ENCODE peak calls at places on chromosomes 16 and 17, in seven cellular contexts. F, P, K, S, Y, U and E are unnamed samples.
A peak's percentile ranks its signal among the peaks of the same experiment; 100 is the strongest.

GRCh38 chr17:72388765-72389473 is 268.1 kb downstream of the SOX9 start:
- DNase-seq in F (no peak), P (no peak), K (no peak), S (no peak), Y (peak; percentile 57), U (no peak), E (no peak)

GRCh38 chr16:83967838-83968482 is at the start of gene NECAB2:
- DNase-seq in F (peak; percentile 74), P (peak; percentile 15), K (peak; percentile 53), S (peak; percentile 8), Y (no peak), U (no peak), E (no peak)

GRCh38 chr16:21260870-21261791 is 17.0 kb downstream of the CRYM start:
- DNase-seq in F (no peak), P (peak; percentile 37), K (no peak), S (peak; percentile 94), Y (no peak), U (no peak), E (no peak)

GRCh38 chr17:15475620-15476354 is 8.4 kb upstream of the CDRT4 start:
- DNase-seq in F (no peak), P (peak; percentile 28), K (no peak), S (peak; percentile 62), Y (no peak), U (no peak), E (peak; percentile 59)

GRCh38 chr17:66255112-66255511 is 25.9 kb upstream of the APOH start:
- DNase-seq in F (no peak), P (peak; percentile 83), K (peak; percentile 37), S (peak; percentile 83), Y (no peak), U (peak; percentile 72), E (peak; percentile 19)

GRCh38 chr17:72989074-72989610 is 103.3 kb downstream of the SLC39A11 start:
- DNase-seq in F (no peak), P (peak; percentile 27), K (no peak), S (peak; percentile 81), Y (no peak), U (no peak), E (no peak)

GRCh38 chr17:72700226-72700625 is 392.3 kb downstream of the SLC39A11 start:
- DNase-seq in F (no peak), P (no peak), K (no peak), S (no peak), Y (no peak), U (no peak), E (no peak)

GRCh38 chr17:75996665-75997590 is 3.7 kb upstream of the CDK3 start:
- DNase-seq in F (no peak), P (peak; percentile 85), K (no peak), S (peak; percentile 58), Y (no peak), U (peak; percentile 27), E (peak; percentile 95)

GRCh38 chr16:30458561-30459394 is 13.1 kb upstream of the SEPHS2 start:
- DNase-seq in F (no peak), P (no peak), K (no peak), S (no peak), Y (no peak), U (no peak), E (no peak)

GRCh38 chr17:31373150-31374082 is 18.1 kb upstream of the RAB11FIP4 start:
- DNase-seq in F (no peak), P (peak; percentile 70), K (no peak), S (peak; percentile 71), Y (no peak), U (peak; percentile 60), E (peak; percentile 66)

GRCh38 chr17:61926831-61927210 is 961 bp downstream of the INTS2 start:
- DNase-seq in F (no peak), P (peak; percentile 84), K (no peak), S (peak; percentile 61), Y (no peak), U (no peak), E (no peak)

GRCh38 chr16:5031601-5032000 is 2.1 kb downstream of the NAGPA start:
- DNase-seq in F (no peak), P (no peak), K (no peak), S (no peak), Y (no peak), U (no peak), E (no peak)

GRCh38 chr16:4415538-4416199 is 727 bp downstream of the CORO7 start:
- DNase-seq in F (peak; percentile 67), P (no peak), K (no peak), S (no peak), Y (peak; percentile 37), U (peak; percentile 40), E (no peak)

GRCh38 chr17:32621612-32622312 is 135.0 kb downstream of the CDK5R1 start:
- DNase-seq in F (no peak), P (peak; percentile 57), K (peak; percentile 63), S (no peak), Y (peak; percentile 79), U (peak; percentile 92), E (peak; percentile 96)

GRCh38 chr16:81610144-81610842 is 165.7 kb downstream of the CMIP start:
- DNase-seq in F (no peak), P (peak; percentile 79), K (no peak), S (peak; percentile 84), Y (no peak), U (no peak), E (no peak)

GRCh38 chr16:2985893-2986355 is 5.7 kb upstream of the PKMYT1 start:
- DNase-seq in F (no peak), P (no peak), K (no peak), S (no peak), Y (no peak), U (no peak), E (no peak)

GRCh38 chr17:1542316-1542715 is 20.3 kb downstream of the PITPNA start:
- DNase-seq in F (no peak), P (no peak), K (no peak), S (no peak), Y (no peak), U (peak; percentile 57), E (no peak)

GRCh38 chr17:39208136-39208535 is 8.1 kb downstream of the RPL19 start:
- DNase-seq in F (no peak), P (no peak), K (no peak), S (peak; percentile 53), Y (no peak), U (no peak), E (no peak)

GRCh38 chr17:14950216-14950615 is 314.9 kb downstream of the PMP22 start:
- DNase-seq in F (no peak), P (peak; percentile 47), K (no peak), S (peak; percentile 5), Y (no peak), U (peak; percentile 64), E (no peak)

GRCh38 chr16:51095890-51096626 is 55.0 kb downstream of the SALL1 start:
- DNase-seq in F (no peak), P (no peak), K (no peak), S (no peak), Y (no peak), U (no peak), E (no peak)

GRCh38 chr17:68943123-68943811 is 11.9 kb downstream of the ABCA8 start:
- DNase-seq in F (no peak), P (no peak), K (no peak), S (no peak), Y (no peak), U (no peak), E (no peak)

GRCh38 chr16:4350365-4350786 is 745 bp downstream of the PAM16 start:
- DNase-seq in F (no peak), P (no peak), K (no peak), S (no peak), Y (no peak), U (no peak), E (no peak)

GRCh38 chr16:24689128-24689527 is 40.3 kb upstream of the TNRC6A start:
- DNase-seq in F (no peak), P (peak; percentile 76), K (no peak), S (peak; percentile 48), Y (peak; percentile 56), U (peak; percentile 74), E (peak; percentile 36)

GRCh38 chr17:63622571-63623390 is 564 bp downstream of the MAP3K3 start:
- DNase-seq in F (peak; percentile 73), P (peak; percentile 76), K (peak; percentile 59), S (peak; percentile 60), Y (peak; percentile 65), U (peak; percentile 83), E (peak; percentile 65)

GRCh38 chr16:82337355-82337754 is 167.3 kb upstream of the MPHOSPH6 start:
- DNase-seq in F (no peak), P (no peak), K (no peak), S (no peak), Y (no peak), U (peak; percentile 62), E (no peak)

DNA sequence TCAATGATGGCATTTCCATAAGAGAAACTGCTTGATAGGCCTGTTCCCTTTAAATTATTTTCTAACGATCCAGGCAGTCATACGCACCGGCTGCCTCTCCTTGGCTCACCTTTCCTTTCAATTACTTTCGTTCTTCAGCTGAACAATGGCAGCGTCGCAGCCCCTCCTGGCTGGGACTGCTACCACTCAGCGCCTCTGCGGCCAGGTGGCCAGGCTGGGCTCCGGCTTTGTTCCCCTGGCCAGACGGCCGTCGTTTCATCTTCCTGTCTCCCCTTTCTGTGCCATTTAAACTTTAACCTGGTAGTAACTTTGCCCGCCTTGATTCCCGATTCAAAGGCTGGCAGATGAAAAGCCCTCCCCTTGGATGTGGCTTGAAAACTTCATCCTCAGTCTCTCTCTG is 79.0 kb downstream of the C16orf78 start:
- DNase-seq in F (no peak), P (no peak), K (no peak), S (no peak), Y (peak; percentile 50), U (no peak), E (no peak)
- H3K4me2 ChIP-seq in F (peak overlapping the region; percentile 4), P (no peak overlapping the region), K (no peak overlapping the region), S (no peak overlapping the region), Y (no peak overlapping the region), U (no peak overlapping the region), E (no peak overlapping the region)

DNA sequence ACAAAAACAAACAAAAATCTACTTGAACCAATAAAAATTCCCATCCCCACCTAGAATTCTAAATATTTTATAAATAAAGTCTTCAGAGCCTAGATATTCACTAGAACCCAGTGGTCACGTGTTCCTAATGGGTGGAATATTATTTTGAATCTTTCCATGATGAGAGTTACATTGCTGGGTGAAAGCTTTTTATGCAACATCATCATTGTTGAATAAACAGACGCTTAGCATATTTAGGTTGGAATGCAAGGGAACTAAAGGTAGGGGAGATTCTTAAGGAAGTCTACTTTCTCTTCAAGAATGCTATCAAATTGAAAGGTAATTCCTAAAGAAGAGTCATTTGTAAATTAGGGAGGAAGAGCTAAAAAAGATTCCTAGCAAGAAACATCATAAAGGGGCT is 723.1 kb downstream of the WWOX start:
- DNase-seq in F (no peak), P (no peak), K (no peak), S (no peak), Y (no peak), U (peak; percentile 8), E (no peak)
- H2AK5ac ChIP-seq in F (no peak overlapping the region), P (no peak overlapping the region), K (no peak overlapping the region), S (no peak overlapping the region), Y (no peak overlapping the region), U (no peak overlapping the region), E (no peak overlapping the region)

DNA sequence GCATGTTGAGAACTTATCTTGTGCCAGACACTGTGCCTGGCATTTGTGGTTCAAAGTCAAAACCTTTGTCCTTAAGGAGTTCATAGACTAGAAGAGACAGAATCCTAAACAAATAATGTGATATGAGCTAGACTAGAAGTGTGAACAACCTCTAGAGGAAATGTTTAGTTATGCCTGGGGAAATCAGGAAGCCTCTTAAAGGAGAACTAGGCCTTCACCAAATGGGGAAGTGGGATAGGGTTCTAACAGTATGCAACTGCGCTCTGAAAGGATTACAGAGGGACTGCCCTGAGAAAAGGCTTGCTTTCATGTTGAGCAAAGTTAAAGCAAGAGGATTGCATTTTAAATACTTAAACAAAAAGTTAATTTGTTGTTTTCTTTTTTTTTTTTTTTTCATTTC is 4.9 kb downstream of the RUNDC1 start:
- DNase-seq in F (no peak), P (no peak), K (no peak), S (no peak), Y (no peak), U (no peak), E (no peak)
- H3K4me2 ChIP-seq in F (no peak overlapping the region), P (no peak overlapping the region), K (no peak overlapping the region), S (no peak overlapping the region), Y (no peak overlapping the region), U (no peak overlapping the region), E (no peak overlapping the region)

GRCh38 chr16:88526008-88526905 is 43.9 kb upstream of the ZC3H18 start:
- DNase-seq in F (no peak), P (no peak), K (no peak), S (no peak), Y (no peak), U (no peak), E (no peak)
- H2AK5ac ChIP-seq in F (no peak overlapping the region), P (no peak overlapping the region), K (peak overlapping the region; percentile 94), S (no peak overlapping the region), Y (no peak overlapping the region), U (no peak overlapping the region), E (no peak overlapping the region)